ENCODE peak calls at places on chromosomes 11 and 22, in five cellular contexts. J is dorsolateral prefrontal cortex; V is CD8-positive, alpha-beta memory T cell; T is body of pancreas; K is sigmoid colon. Y is an unnamed sample.

GRCh38 chr22:23888615-23889401 is 5.4 kb upstream of the MIF start:
- DNase-seq in J (no peak), V (no peak), T (no peak), K (no peak), Y (no peak)

GRCh38 chr11:70429428-70429705 is 31.0 kb downstream of the CTTN start:
- DNase-seq in J (no peak), V (no peak), T (no peak), K (no peak), Y (no peak)

GRCh38 chr11:45745065-45745811 is 59.7 kb upstream of the SLC35C1 start:
- DNase-seq in J (no peak), V (no peak), T (no peak), K (peak), Y (no peak)

GRCh38 chr11:128420943-128421342 is 166.4 kb downstream of the ETS1 start:
- DNase-seq in J (no peak), V (no peak), T (no peak), K (no peak), Y (no peak)

GRCh38 chr22:35317680-35318290 is 18.1 kb downstream of the TOM1 start:
- DNase-seq in J (no peak), V (no peak), T (no peak), K (no peak), Y (no peak)

GRCh38 chr11:134063096-134063495 is 5.8 kb upstream of the JAM3 start:
- DNase-seq in J (no peak), V (no peak), T (no peak), K (no peak), Y (no peak)

GRCh38 chr11:45232341-45233080 is 53.6 kb downstream of the SYT13 start:
- DNase-seq in J (no peak), V (no peak), T (no peak), K (peak), Y (no peak)

GRCh38 chr11:94767701-94768601 is at the start of gene AMOTL1:
- DNase-seq in J (peak), V (no peak), T (peak), K (peak), Y (peak)

GRCh38 chr11:6475936-6476335 is 2.2 kb upstream of the TRIM3 start:
- DNase-seq in J (no peak), V (no peak), T (peak), K (no peak), Y (peak)

GRCh38 chr22:36257948-36258674 is 5.2 kb downstream of the APOL1 start:
- DNase-seq in J (no peak), V (no peak), T (no peak), K (no peak), Y (no peak)

GRCh38 chr11:3106736-3107524 is 49.7 kb upstream of the CARS1 start:
- DNase-seq in J (peak), V (no peak), T (peak), K (peak), Y (no peak)

GRCh38 chr11:119318240-119319135 is 1.6 kb upstream of the MCAM start:
- DNase-seq in J (no peak), V (no peak), T (no peak), K (peak), Y (no peak)
- H3K4me3 ChIP-seq in J (no peak), V (no peak), T (no peak), K (no peak), Y (no peak)

DNA sequence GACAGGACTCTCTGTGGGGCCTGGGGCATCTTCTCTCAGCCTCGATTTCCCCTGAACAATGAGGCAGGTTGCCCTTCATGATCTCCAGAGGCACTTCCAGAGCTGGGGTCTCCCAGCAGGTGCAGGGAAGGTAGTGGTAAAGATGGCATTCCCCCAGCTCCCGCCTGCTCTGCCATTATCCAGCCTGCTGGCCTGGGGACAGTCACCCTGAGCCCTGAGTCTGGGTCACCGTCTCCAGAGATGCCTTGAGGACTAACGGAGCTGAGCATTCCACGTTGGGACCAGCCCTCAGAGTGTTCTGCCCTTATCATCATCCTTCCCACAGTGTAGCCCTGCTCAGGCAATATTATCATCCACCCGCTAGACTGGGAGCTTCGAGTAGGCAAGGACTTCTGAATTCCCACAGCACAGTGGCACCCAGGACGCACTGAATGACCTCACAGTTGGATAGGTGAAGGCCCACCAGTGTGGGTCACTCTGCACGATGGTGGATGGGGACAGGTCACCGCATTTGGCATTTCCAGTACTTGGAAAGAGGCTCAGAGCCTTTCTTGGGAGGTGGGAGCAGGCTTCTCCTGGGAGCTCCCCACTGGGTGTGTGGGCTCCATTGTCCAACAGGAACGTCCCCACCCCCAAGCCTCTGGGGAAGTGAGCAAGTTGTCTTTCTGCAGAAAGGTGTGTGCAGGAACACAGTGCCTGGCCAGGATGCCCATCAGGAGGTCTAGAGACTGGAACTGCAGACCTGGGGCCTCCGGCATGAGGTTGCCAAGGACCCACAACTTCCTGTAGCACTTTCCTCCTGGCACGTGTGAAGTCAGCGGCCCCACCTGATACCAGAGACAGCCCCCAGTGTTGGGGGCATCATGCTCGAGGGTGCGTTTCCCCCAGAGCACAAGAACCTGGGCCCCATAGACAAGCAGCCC is 51.4 kb upstream of the WNT7B start:
- DNase-seq in J (peak), V (no peak), T (peak), K (peak), Y (no peak)
- H3K27ac ChIP-seq in J (peak), V (no peak), T (peak), K (peak), Y (peak)

GRCh38 chr22:42438293-42438650 is 6.1 kb upstream of the NFAM1 start:
- DNase-seq in J (no peak), V (no peak), T (no peak), K (no peak), Y (no peak)
- H3K4me3 ChIP-seq in J (no peak), V (no peak), T (no peak), K (no peak), Y (no peak)

GRCh38 chr11:114058871-114059277 is 637 bp upstream of the ZBTB16 start:
- DNase-seq in J (no peak), V (peak), T (peak), K (peak), Y (no peak)

GRCh38 chr11:114061053-114062049 is 1.8 kb downstream of the ZBTB16 start:
- DNase-seq in J (no peak), V (no peak), T (peak), K (peak), Y (no peak)

GRCh38 chr11:114059984-114060401 is 482 bp downstream of the ZBTB16 start:
- DNase-seq in J (no peak), V (no peak), T (peak), K (peak), Y (no peak)

GRCh38 chr11:114059278-114059983 is at the start of gene ZBTB16:
- DNase-seq in J (peak), V (peak), T (peak), K (peak), Y (peak)

DNA sequence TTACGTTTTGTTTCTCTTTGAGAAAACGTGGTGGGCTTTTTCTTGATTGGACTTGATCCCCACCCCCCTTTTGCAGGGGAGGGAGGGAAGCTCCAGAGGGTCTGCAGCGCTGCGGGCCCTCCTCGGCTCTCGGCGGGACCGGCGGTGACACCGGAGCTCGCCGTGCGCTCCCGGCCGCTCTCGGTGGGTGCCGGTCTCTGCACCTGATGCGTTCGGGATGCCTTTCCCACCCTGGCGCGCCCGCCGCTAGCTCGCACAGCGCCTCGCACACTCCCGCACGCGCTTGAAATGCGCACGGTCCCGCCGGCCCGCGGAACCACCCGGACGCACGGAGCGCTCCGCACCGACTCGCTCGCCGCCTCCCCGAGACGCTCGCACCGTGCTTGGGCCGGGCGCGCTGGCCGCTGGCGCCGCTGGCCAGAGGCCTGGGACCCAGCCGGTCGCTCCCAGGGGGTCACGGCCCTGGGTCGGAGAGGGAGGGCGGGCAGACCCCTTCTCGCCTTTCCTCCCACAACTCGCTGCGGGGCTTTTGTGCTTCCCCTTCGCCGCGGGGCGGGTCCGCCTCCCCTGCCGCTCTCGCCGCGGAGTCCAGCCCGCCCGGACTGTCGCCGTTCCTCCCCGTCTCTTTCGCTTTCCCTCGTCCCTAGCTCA is 1.0 kb downstream of the ZBTB16 start:
- DNase-seq in J (no peak), V (peak), T (peak), K (peak), Y (no peak)
- H3K27ac ChIP-seq in J (peak), V (peak), T (peak), K (peak), Y (peak)

GRCh38 chr11:7493670-7494069 is 8.4 kb downstream of the OLFML1 start:
- DNase-seq in J (no peak), V (no peak), T (no peak), K (no peak), Y (no peak)
- H3K4me3 ChIP-seq in J (no peak), V (no peak), T (no peak), K (no peak), Y (no peak)

DNA sequence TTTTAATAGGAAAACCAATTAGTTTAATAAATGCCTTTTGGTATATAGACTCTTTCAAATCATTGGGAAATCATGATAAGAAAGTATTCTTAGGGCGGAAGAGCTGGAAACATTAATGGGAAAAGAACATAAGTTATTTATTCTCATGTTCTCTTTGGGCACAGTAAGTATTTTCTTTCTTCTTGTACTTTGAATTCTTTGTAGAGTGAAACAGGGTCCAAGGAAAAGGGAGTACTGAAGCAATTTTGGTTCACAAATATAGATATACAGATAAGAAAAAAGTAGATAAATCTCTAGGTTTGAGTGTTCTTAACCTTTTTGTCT is 123.2 kb downstream of the MICAL2 start:
- DNase-seq in J (no peak), V (no peak), T (no peak), K (no peak), Y (no peak)
- H3K27ac ChIP-seq in J (no peak), V (no peak), T (no peak), K (peak), Y (peak)

DNA sequence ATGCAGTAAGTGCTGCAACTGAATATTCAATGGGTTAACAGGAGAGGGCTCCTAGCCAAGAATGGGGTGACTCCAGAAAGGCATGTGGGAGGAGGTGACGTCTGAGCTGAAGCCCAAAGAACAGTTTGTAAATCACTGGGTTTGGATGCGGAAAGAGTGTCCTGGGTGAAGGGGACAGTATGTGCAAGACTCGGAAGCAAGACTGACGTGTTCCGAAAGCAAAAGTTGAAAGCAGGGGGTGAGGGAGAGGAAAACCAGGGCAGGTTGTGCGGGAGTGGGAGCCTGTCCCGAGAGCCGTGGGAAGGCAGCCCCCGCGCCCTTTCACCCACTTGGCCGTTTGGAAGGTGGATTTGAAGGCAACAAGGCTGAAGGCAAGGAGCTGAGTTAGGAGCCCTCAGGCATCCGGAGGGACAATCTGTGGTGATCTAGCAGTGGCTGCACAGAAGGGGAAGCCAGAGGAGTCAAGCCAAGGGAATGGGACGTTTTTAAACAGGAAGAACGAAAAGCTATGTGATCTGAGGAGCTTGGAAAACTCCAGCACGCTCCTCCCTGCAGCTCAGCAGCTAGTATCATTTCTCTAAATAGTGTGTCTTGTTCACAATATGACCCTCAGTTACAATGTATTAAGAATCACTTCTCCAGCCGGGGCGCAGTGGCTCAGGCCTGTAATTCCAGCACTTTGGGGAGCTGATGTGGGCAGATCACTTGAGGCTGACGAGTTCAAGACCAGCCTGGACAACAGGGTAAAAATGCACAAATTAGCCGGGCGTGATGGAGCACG is 7.7 kb downstream of the SLC25A18 start:
- DNase-seq in J (peak), V (no peak), T (peak), K (peak), Y (peak)
- H3K4me3 ChIP-seq in J (peak), V (no peak), T (no peak), K (peak), Y (peak)

Y was measured in prostate gland.